ENCODE peak calls at places on chromosome 11, in seven cellular contexts. One of them, this sample, is unnamed.
A peak's percentile ranks its signal among the peaks of the same experiment; 100 is the strongest.

GRCh38 chr11:101840720-101841119 is 74.1 kb upstream of the CEP126 start:
- DNase-seq in activated CD4-positive, CD25-positive, alpha-beta regulatory T cell treated with anti-CD3 and anti-CD28 coated beads, Interleukin-2, amount 50 U/mL, for 72 hours: no peak
- DNase-seq in dorsolateral prefrontal cortex: no peak
- DNase-seq in memory B cell: no peak
- DNase-seq in left ventricle myocardium inferior: no peak
- DNase-seq in HS-5: no peak
- DNase-seq in activated T-helper 1 cell treated with Interleukin-2 at 50 U/mL for 16 hours: no peak
- DNase-seq in this sample: no peak

GRCh38 chr11:103618532-103618931 is 417.9 kb upstream of the DDI1 start:
- DNase-seq in activated T-helper 1 cell treated with Interleukin-2 at 50 U/mL for 16 hours: no peak
- DNase-seq in activated CD4-positive, CD25-positive, alpha-beta regulatory T cell treated with anti-CD3 and anti-CD28 coated beads, Interleukin-2, amount 50 U/mL, for 72 hours: no peak
- DNase-seq in dorsolateral prefrontal cortex: no peak
- DNase-seq in HS-5: no peak
- DNase-seq in memory B cell: no peak
- DNase-seq in left ventricle myocardium inferior: no peak
- DNase-seq in this sample: peak; percentile 33

GRCh38 chr11:69383372-69383771 is 89.4 kb downstream of the MYEOV start:
- DNase-seq in activated T-helper 1 cell treated with Interleukin-2 at 50 U/mL for 16 hours: no peak
- DNase-seq in HS-5: no peak
- DNase-seq in memory B cell: no peak
- DNase-seq in activated CD4-positive, CD25-positive, alpha-beta regulatory T cell treated with anti-CD3 and anti-CD28 coated beads, Interleukin-2, amount 50 U/mL, for 72 hours: peak; percentile 22
- DNase-seq in dorsolateral prefrontal cortex: no peak
- DNase-seq in left ventricle myocardium inferior: no peak
- DNase-seq in this sample: no peak

GRCh38 chr11:76621866-76622265 is 48.7 kb downstream of the LRRC32 start:
- DNase-seq in memory B cell: no peak
- DNase-seq in left ventricle myocardium inferior: no peak
- DNase-seq in dorsolateral prefrontal cortex: no peak
- DNase-seq in activated T-helper 1 cell treated with Interleukin-2 at 50 U/mL for 16 hours: no peak
- DNase-seq in activated CD4-positive, CD25-positive, alpha-beta regulatory T cell treated with anti-CD3 and anti-CD28 coated beads, Interleukin-2, amount 50 U/mL, for 72 hours: no peak
- DNase-seq in HS-5: no peak
- DNase-seq in this sample: no peak

GRCh38 chr11:60864856-60865513 is 2.4 kb upstream of the ZP1 start:
- DNase-seq in left ventricle myocardium inferior: no peak
- DNase-seq in HS-5: no peak
- DNase-seq in activated T-helper 1 cell treated with Interleukin-2 at 50 U/mL for 16 hours: no peak
- DNase-seq in dorsolateral prefrontal cortex: no peak
- DNase-seq in memory B cell: no peak
- DNase-seq in activated CD4-positive, CD25-positive, alpha-beta regulatory T cell treated with anti-CD3 and anti-CD28 coated beads, Interleukin-2, amount 50 U/mL, for 72 hours: peak; percentile 8
- DNase-seq in this sample: no peak

GRCh38 chr11:78350646-78351165 is 66.9 kb downstream of the GAB2 start:
- DNase-seq in activated CD4-positive, CD25-positive, alpha-beta regulatory T cell treated with anti-CD3 and anti-CD28 coated beads, Interleukin-2, amount 50 U/mL, for 72 hours: no peak
- DNase-seq in HS-5: no peak
- DNase-seq in left ventricle myocardium inferior: no peak
- DNase-seq in dorsolateral prefrontal cortex: no peak
- DNase-seq in memory B cell: no peak
- DNase-seq in activated T-helper 1 cell treated with Interleukin-2 at 50 U/mL for 16 hours: no peak
- DNase-seq in this sample: no peak

GRCh38 chr11:76678316-76678715 is 7.8 kb upstream of the LRRC32 start:
- DNase-seq in memory B cell: no peak
- DNase-seq in dorsolateral prefrontal cortex: no peak
- DNase-seq in activated T-helper 1 cell treated with Interleukin-2 at 50 U/mL for 16 hours: no peak
- DNase-seq in activated CD4-positive, CD25-positive, alpha-beta regulatory T cell treated with anti-CD3 and anti-CD28 coated beads, Interleukin-2, amount 50 U/mL, for 72 hours: no peak
- DNase-seq in HS-5: no peak
- DNase-seq in left ventricle myocardium inferior: no peak
- DNase-seq in this sample: no peak

GRCh38 chr11:95266751-95267374 is 35.9 kb upstream of the SESN3 start:
- DNase-seq in memory B cell: no peak
- DNase-seq in dorsolateral prefrontal cortex: no peak
- DNase-seq in left ventricle myocardium inferior: no peak
- DNase-seq in HS-5: no peak
- DNase-seq in activated CD4-positive, CD25-positive, alpha-beta regulatory T cell treated with anti-CD3 and anti-CD28 coated beads, Interleukin-2, amount 50 U/mL, for 72 hours: no peak
- DNase-seq in activated T-helper 1 cell treated with Interleukin-2 at 50 U/mL for 16 hours: no peak
- DNase-seq in this sample: no peak

GRCh38 chr11:20102393-20102792 is 57.9 kb downstream of the DBX1 start:
- DNase-seq in activated CD4-positive, CD25-positive, alpha-beta regulatory T cell treated with anti-CD3 and anti-CD28 coated beads, Interleukin-2, amount 50 U/mL, for 72 hours: no peak
- DNase-seq in activated T-helper 1 cell treated with Interleukin-2 at 50 U/mL for 16 hours: no peak
- DNase-seq in memory B cell: no peak
- DNase-seq in HS-5: no peak
- DNase-seq in dorsolateral prefrontal cortex: no peak
- DNase-seq in left ventricle myocardium inferior: no peak
- DNase-seq in this sample: no peak